ENCODE peak calls at places on chromosomes 13 and 19, in five cellular contexts. D is substantia nigra, T is heart right ventricle, V is astrocyte of the hippocampus, I is NCI-H748 treated with DMSO at 0.1 percent for 48 hours. B is an unnamed sample.

GRCh38 chr19:47713046-47714021 is at the start of gene EHD2:
- DNase-seq in D (peak), T (peak), V (peak), I (no peak), B (peak)

GRCh38 chr13:92948034-92948433 is 278.6 kb upstream of the GPC6 start:
- DNase-seq in D (no peak), T (no peak), V (no peak), I (no peak), B (no peak)

GRCh38 chr13:85166891-85167290 is 632.3 kb downstream of the SLITRK6 start:
- DNase-seq in D (no peak), T (no peak), V (no peak), I (no peak), B (no peak)

GRCh38 chr19:50266896-50267295 is 62.3 kb downstream of the KCNC3 start:
- DNase-seq in D (no peak), T (no peak), V (no peak), I (no peak), B (peak)

GRCh38 chr19:2123682-2124387 is 27.1 kb downstream of the IZUMO4 start:
- DNase-seq in D (no peak), T (no peak), V (peak), I (no peak), B (peak)

GRCh38 chr13:100297413-100297812 is 208.5 kb downstream of the PCCA start:
- DNase-seq in D (no peak), T (no peak), V (no peak), I (no peak), B (no peak)

GRCh38 chr19:19111967-19112580 is 26.2 kb downstream of the TMEM161A start:
- DNase-seq in D (no peak), T (no peak), V (no peak), I (no peak), B (no peak)

GRCh38 chr13:52025475-52026245 is 1.2 kb downstream of the UTP14C start:
- DNase-seq in D (no peak), T (no peak), V (no peak), I (no peak), B (no peak)

GRCh38 chr13:32428581-32429072 is 697 bp upstream of the N4BP2L1 start:
- DNase-seq in D (no peak), T (no peak), V (no peak), I (no peak), B (peak)

GRCh38 chr19:33268162-33268991 is 34.0 kb downstream of the CEBPA start:
- DNase-seq in D (no peak), T (no peak), V (no peak), I (no peak), B (no peak)

GRCh38 chr13:20967340-20967739 is 64.8 kb upstream of the XPO4 start:
- DNase-seq in D (no peak), T (no peak), V (no peak), I (no peak), B (no peak)

GRCh38 chr19:854549-854948 is 2.4 kb downstream of the ELANE start:
- DNase-seq in D (no peak), T (no peak), V (no peak), I (no peak), B (no peak)

GRCh38 chr13:80342541-80343371 is 1.8 kb upstream of the SPRY2 start:
- DNase-seq in D (peak), T (peak), V (peak), I (peak), B (peak)

GRCh38 chr13:30551194-30551593 is 66.5 kb upstream of the USPL1 start:
- DNase-seq in D (no peak), T (no peak), V (no peak), I (peak), B (peak)

GRCh38 chr19:39409886-39410619 is 2.4 kb upstream of the PLEKHG2 start:
- DNase-seq in D (peak), T (peak), V (peak), I (peak), B (peak)